ENCODE peak calls at places on chromosomes 4 and X, in five cellular contexts. One of them, this sample, is unnamed.

GRCh38 chrX:55120767-55121358 is 32.0 kb downstream of the PAGE2 start:
- DNase-seq in GM10248: no peak
- DNase-seq in immature natural killer cell: no peak
- DNase-seq in fibroblast of gingiva: no peak
- DNase-seq in GM23248: no peak
- DNase-seq in this sample: no peak

GRCh38 chrX:119647552-119648420 is 41.6 kb upstream of the NKRF start:
- DNase-seq in fibroblast of gingiva: no peak
- DNase-seq in immature natural killer cell: peak
- DNase-seq in GM10248: peak
- DNase-seq in GM23248: no peak
- DNase-seq in this sample: no peak

GRCh38 chr4:14792702-14793227 is 209.5 kb upstream of the CPEB2 start:
- DNase-seq in GM23248: no peak
- DNase-seq in immature natural killer cell: no peak
- DNase-seq in GM10248: no peak
- DNase-seq in fibroblast of gingiva: no peak
- DNase-seq in this sample: no peak

GRCh38 chr4:189177130-189177529 is 763.5 kb upstream of the FRG1 start:
- DNase-seq in GM10248: no peak
- DNase-seq in fibroblast of gingiva: no peak
- DNase-seq in immature natural killer cell: no peak
- DNase-seq in GM23248: no peak
- DNase-seq in this sample: no peak

GRCh38 chr4:183458005-183458404 is 13.6 kb downstream of the CDKN2AIP start:
- DNase-seq in GM23248: no peak
- DNase-seq in GM10248: no peak
- DNase-seq in fibroblast of gingiva: no peak
- DNase-seq in immature natural killer cell: no peak
- DNase-seq in this sample: no peak

GRCh38 chr4:25821267-25821666 is 41.5 kb downstream of the SEL1L3 start:
- DNase-seq in fibroblast of gingiva: no peak
- DNase-seq in GM23248: no peak
- DNase-seq in GM10248: no peak
- DNase-seq in immature natural killer cell: no peak
- DNase-seq in this sample: no peak

GRCh38 chrX:68508799-68509198 is 9.9 kb downstream of the YIPF6 start:
- DNase-seq in GM10248: no peak
- DNase-seq in immature natural killer cell: peak
- DNase-seq in GM23248: peak
- DNase-seq in fibroblast of gingiva: peak
- DNase-seq in this sample: no peak

GRCh38 chr4:35493977-35494376 is 750.3 kb downstream of the ARAP2 start:
- DNase-seq in fibroblast of gingiva: no peak
- DNase-seq in immature natural killer cell: no peak
- DNase-seq in GM23248: no peak
- DNase-seq in GM10248: no peak
- DNase-seq in this sample: no peak

GRCh38 chrX:19912-20571 is 261.1 kb upstream of the PLCXD1 start:
- DNase-seq in immature natural killer cell: no peak
- DNase-seq in GM10248: peak
- DNase-seq in GM23248: peak
- DNase-seq in fibroblast of gingiva: no peak
- DNase-seq in this sample: peak

GRCh38 chrX:153882557-153882956 is 3.4 kb downstream of the L1CAM start:
- DNase-seq in GM10248: no peak
- DNase-seq in immature natural killer cell: no peak
- DNase-seq in fibroblast of gingiva: no peak
- DNase-seq in GM23248: no peak
- DNase-seq in this sample: no peak

GRCh38 chr4:6114181-6114580 is 86.2 kb downstream of the JAKMIP1 start:
- DNase-seq in GM10248: no peak
- DNase-seq in fibroblast of gingiva: no peak
- DNase-seq in GM23248: no peak
- DNase-seq in immature natural killer cell: no peak
- DNase-seq in this sample: no peak

GRCh38 chr4:173415092-173415491 is 16.2 kb upstream of the SCRG1 start:
- DNase-seq in GM10248: no peak
- DNase-seq in GM23248: no peak
- DNase-seq in immature natural killer cell: no peak
- DNase-seq in fibroblast of gingiva: peak
- DNase-seq in this sample: no peak

GRCh38 chrX:93673056-93673868 is at the start of gene NAP1L3:
- DNase-seq in immature natural killer cell: peak
- DNase-seq in GM23248: peak
- DNase-seq in fibroblast of gingiva: peak
- DNase-seq in GM10248: peak
- DNase-seq in this sample: peak

GRCh38 chr4:2834001-2834921 is 9.4 kb upstream of the ADD1 start:
- DNase-seq in immature natural killer cell: no peak
- DNase-seq in GM10248: no peak
- DNase-seq in fibroblast of gingiva: no peak
- DNase-seq in GM23248: no peak
- DNase-seq in this sample: no peak

GRCh38 chr4:20493761-20494353 is 206.4 kb upstream of the PACRGL start:
- DNase-seq in fibroblast of gingiva: peak
- DNase-seq in immature natural killer cell: no peak
- DNase-seq in GM10248: no peak
- DNase-seq in GM23248: peak
- DNase-seq in this sample: peak

GRCh38 chr4:105399535-105400161 is 74.2 kb downstream of the PPA2 start:
- DNase-seq in GM10248: no peak
- DNase-seq in immature natural killer cell: no peak
- DNase-seq in GM23248: peak
- DNase-seq in fibroblast of gingiva: peak
- DNase-seq in this sample: peak

GRCh38 chr4:75429208-75429607 is 85.0 kb downstream of the RCHY1 start:
- DNase-seq in immature natural killer cell: no peak
- DNase-seq in GM23248: no peak
- DNase-seq in fibroblast of gingiva: no peak
- DNase-seq in GM10248: no peak
- DNase-seq in this sample: no peak

GRCh38 chr4:59122626-59123025 is 2012.4 kb upstream of the IGFBP7 start:
- DNase-seq in GM23248: no peak
- DNase-seq in GM10248: no peak
- DNase-seq in immature natural killer cell: no peak
- DNase-seq in fibroblast of gingiva: no peak
- DNase-seq in this sample: no peak

GRCh38 chr4:163701915-163702314 is 207.4 kb downstream of the TMA16 start:
- DNase-seq in GM23248: peak
- DNase-seq in GM10248: no peak
- DNase-seq in immature natural killer cell: no peak
- DNase-seq in fibroblast of gingiva: no peak
- DNase-seq in this sample: peak

GRCh38 chrX:108811891-108812290 is 75.5 kb upstream of the IRS4 start:
- DNase-seq in GM10248: no peak
- DNase-seq in GM23248: no peak
- DNase-seq in fibroblast of gingiva: no peak
- DNase-seq in immature natural killer cell: no peak
- DNase-seq in this sample: no peak

GRCh38 chrX:49704692-49705404 is 9.1 kb upstream of the PAGE1 start:
- DNase-seq in GM10248: no peak
- DNase-seq in fibroblast of gingiva: no peak
- DNase-seq in immature natural killer cell: no peak
- DNase-seq in GM23248: no peak
- DNase-seq in this sample: no peak

GRCh38 chr4:92184566-92184965 is 119.2 kb upstream of the GRID2 start:
- DNase-seq in GM10248: no peak
- DNase-seq in fibroblast of gingiva: peak
- DNase-seq in immature natural killer cell: no peak
- DNase-seq in GM23248: peak
- DNase-seq in this sample: peak

GRCh38 chr4:5712931-5713330 is 1.9 kb downstream of the EVC start:
- DNase-seq in GM10248: no peak
- DNase-seq in fibroblast of gingiva: no peak
- DNase-seq in GM23248: peak
- DNase-seq in immature natural killer cell: no peak
- DNase-seq in this sample: no peak

GRCh38 chrX:295136-295535 is 14.0 kb downstream of the PLCXD1 start:
- DNase-seq in GM10248: no peak
- DNase-seq in fibroblast of gingiva: no peak
- DNase-seq in GM23248: no peak
- DNase-seq in immature natural killer cell: no peak
- DNase-seq in this sample: no peak

GRCh38 chrX:80808854-80809493 is 703 bp downstream of the BRWD3 start:
- DNase-seq in fibroblast of gingiva: no peak
- DNase-seq in immature natural killer cell: peak
- DNase-seq in GM10248: no peak
- DNase-seq in GM23248: peak
- DNase-seq in this sample: peak

GRCh38 chr4:75708218-75708691 is 16.1 kb upstream of the USO1 start:
- DNase-seq in GM23248: no peak
- DNase-seq in immature natural killer cell: peak
- DNase-seq in GM10248: peak
- DNase-seq in fibroblast of gingiva: no peak
- DNase-seq in this sample: no peak

This sample was measured in foreskin fibroblast.